ENCODE peak calls at places on chromosome 6, in eight cellular contexts. One of them, this sample, is unnamed.

GRCh38 chr6:144547409-144547808 is 262.3 kb downstream of the UTRN start:
- DNase-seq in A673: no peak
- DNase-seq in lower leg skin: no peak
- DNase-seq in A549: no peak
- DNase-seq in fibroblast of mammary gland: peak
- DNase-seq in BJ: no peak
- DNase-seq in AG10803: peak
- DNase-seq in upper lobe of right lung: no peak
- DNase-seq in this sample: no peak

GRCh38 chr6:156980515-156980914 is 203.3 kb downstream of the ARID1B start:
- DNase-seq in A673: no peak
- DNase-seq in lower leg skin: no peak
- DNase-seq in A549: no peak
- DNase-seq in fibroblast of mammary gland: no peak
- DNase-seq in BJ: no peak
- DNase-seq in AG10803: no peak
- DNase-seq in upper lobe of right lung: no peak
- DNase-seq in this sample: no peak

GRCh38 chr6:2230659-2231277 is 14.6 kb downstream of the GMDS start:
- DNase-seq in A673: no peak
- DNase-seq in lower leg skin: no peak
- DNase-seq in A549: no peak
- DNase-seq in fibroblast of mammary gland: no peak
- DNase-seq in BJ: no peak
- DNase-seq in AG10803: no peak
- DNase-seq in upper lobe of right lung: no peak
- DNase-seq in this sample: no peak

GRCh38 chr6:108168501-108168979 is 2.7 kb downstream of the NR2E1 start:
- DNase-seq in A673: no peak
- DNase-seq in lower leg skin: no peak
- DNase-seq in A549: no peak
- DNase-seq in fibroblast of mammary gland: peak
- DNase-seq in BJ: no peak
- DNase-seq in AG10803: peak
- DNase-seq in upper lobe of right lung: peak
- DNase-seq in this sample: no peak

GRCh38 chr6:85124472-85125428 is 325.1 kb upstream of the NT5E start:
- DNase-seq in A673: peak
- DNase-seq in lower leg skin: no peak
- DNase-seq in A549: peak
- DNase-seq in fibroblast of mammary gland: peak
- DNase-seq in BJ: no peak
- DNase-seq in AG10803: peak
- DNase-seq in upper lobe of right lung: no peak
- DNase-seq in this sample: no peak

GRCh38 chr6:113585246-113585645 is 271.9 kb upstream of the MARCKS start:
- DNase-seq in A673: no peak
- DNase-seq in lower leg skin: no peak
- DNase-seq in A549: no peak
- DNase-seq in fibroblast of mammary gland: peak
- DNase-seq in BJ: no peak
- DNase-seq in AG10803: no peak
- DNase-seq in upper lobe of right lung: no peak
- DNase-seq in this sample: no peak

GRCh38 chr6:1321715-1322114 is 9.8 kb downstream of the FOXQ1 start:
- DNase-seq in A673: peak
- DNase-seq in lower leg skin: no peak
- DNase-seq in A549: no peak
- DNase-seq in fibroblast of mammary gland: peak
- DNase-seq in BJ: peak
- DNase-seq in AG10803: peak
- DNase-seq in upper lobe of right lung: no peak
- DNase-seq in this sample: peak

GRCh38 chr6:84645563-84646266 is 118.7 kb downstream of the TBX18 start:
- DNase-seq in A673: no peak
- DNase-seq in lower leg skin: no peak
- DNase-seq in A549: no peak
- DNase-seq in fibroblast of mammary gland: peak
- DNase-seq in BJ: peak
- DNase-seq in AG10803: peak
- DNase-seq in upper lobe of right lung: no peak
- DNase-seq in this sample: no peak

GRCh38 chr6:64012351-64013060 is 376.9 kb downstream of the PHF3 start:
- DNase-seq in A673: peak
- DNase-seq in lower leg skin: no peak
- DNase-seq in A549: peak
- DNase-seq in fibroblast of mammary gland: peak
- DNase-seq in BJ: no peak
- DNase-seq in AG10803: peak
- DNase-seq in upper lobe of right lung: no peak
- DNase-seq in this sample: no peak

GRCh38 chr6:107849325-107849724 is 25.2 kb upstream of the SCML4 start:
- DNase-seq in A673: no peak
- DNase-seq in lower leg skin: no peak
- DNase-seq in A549: no peak
- DNase-seq in fibroblast of mammary gland: no peak
- DNase-seq in BJ: no peak
- DNase-seq in AG10803: no peak
- DNase-seq in upper lobe of right lung: no peak
- DNase-seq in this sample: no peak

GRCh38 chr6:43229803-43230239 is 540 bp upstream of the DNPH1 start:
- DNase-seq in A673: no peak
- DNase-seq in lower leg skin: no peak
- DNase-seq in A549: no peak
- DNase-seq in fibroblast of mammary gland: no peak
- DNase-seq in BJ: no peak
- DNase-seq in AG10803: no peak
- DNase-seq in upper lobe of right lung: no peak
- DNase-seq in this sample: no peak

GRCh38 chr6:104705095-104705707 is 154.5 kb downstream of the HACE1 start:
- DNase-seq in A673: peak
- DNase-seq in lower leg skin: no peak
- DNase-seq in A549: no peak
- DNase-seq in fibroblast of mammary gland: peak
- DNase-seq in BJ: no peak
- DNase-seq in AG10803: peak
- DNase-seq in upper lobe of right lung: no peak
- DNase-seq in this sample: no peak

GRCh38 chr6:127516676-127517273 is 2.4 kb downstream of the MTCL3 start:
- DNase-seq in A673: peak
- DNase-seq in lower leg skin: no peak
- DNase-seq in A549: peak
- DNase-seq in fibroblast of mammary gland: peak
- DNase-seq in BJ: no peak
- DNase-seq in AG10803: no peak
- DNase-seq in upper lobe of right lung: peak
- DNase-seq in this sample: no peak
- TF ChIP-seq CTCF in A673: peak
- TF ChIP-seq CTCF in lower leg skin: no peak
- TF ChIP-seq CTCF in A549: peak
- TF ChIP-seq CTCF in fibroblast of mammary gland: peak
- TF ChIP-seq CTCF in BJ: peak
- TF ChIP-seq CTCF in AG10803: peak
- TF ChIP-seq CTCF in upper lobe of right lung: peak
- TF ChIP-seq CTCF in this sample: peak

GRCh38 chr6:36547646-36548400 is 544 bp upstream of the STK38 start:
- DNase-seq in A673: no peak
- DNase-seq in lower leg skin: no peak
- DNase-seq in A549: no peak
- DNase-seq in fibroblast of mammary gland: no peak
- DNase-seq in BJ: no peak
- DNase-seq in AG10803: no peak
- DNase-seq in upper lobe of right lung: no peak
- DNase-seq in this sample: no peak

GRCh38 chr6:36546664-36546957 is 668 bp downstream of the STK38 start:
- DNase-seq in A673: peak
- DNase-seq in lower leg skin: no peak
- DNase-seq in A549: no peak
- DNase-seq in fibroblast of mammary gland: no peak
- DNase-seq in BJ: no peak
- DNase-seq in AG10803: no peak
- DNase-seq in upper lobe of right lung: no peak
- DNase-seq in this sample: no peak

GRCh38 chr6:36548401-36548743 is 1.1 kb upstream of the STK38 start:
- DNase-seq in A673: no peak
- DNase-seq in lower leg skin: no peak
- DNase-seq in A549: no peak
- DNase-seq in fibroblast of mammary gland: no peak
- DNase-seq in BJ: no peak
- DNase-seq in AG10803: no peak
- DNase-seq in upper lobe of right lung: no peak
- DNase-seq in this sample: no peak

GRCh38 chr6:36545767-36546663 is 1.3 kb downstream of the STK38 start:
- DNase-seq in A673: peak
- DNase-seq in lower leg skin: no peak
- DNase-seq in A549: no peak
- DNase-seq in fibroblast of mammary gland: peak
- DNase-seq in BJ: no peak
- DNase-seq in AG10803: peak
- DNase-seq in upper lobe of right lung: no peak
- DNase-seq in this sample: no peak

DNA sequence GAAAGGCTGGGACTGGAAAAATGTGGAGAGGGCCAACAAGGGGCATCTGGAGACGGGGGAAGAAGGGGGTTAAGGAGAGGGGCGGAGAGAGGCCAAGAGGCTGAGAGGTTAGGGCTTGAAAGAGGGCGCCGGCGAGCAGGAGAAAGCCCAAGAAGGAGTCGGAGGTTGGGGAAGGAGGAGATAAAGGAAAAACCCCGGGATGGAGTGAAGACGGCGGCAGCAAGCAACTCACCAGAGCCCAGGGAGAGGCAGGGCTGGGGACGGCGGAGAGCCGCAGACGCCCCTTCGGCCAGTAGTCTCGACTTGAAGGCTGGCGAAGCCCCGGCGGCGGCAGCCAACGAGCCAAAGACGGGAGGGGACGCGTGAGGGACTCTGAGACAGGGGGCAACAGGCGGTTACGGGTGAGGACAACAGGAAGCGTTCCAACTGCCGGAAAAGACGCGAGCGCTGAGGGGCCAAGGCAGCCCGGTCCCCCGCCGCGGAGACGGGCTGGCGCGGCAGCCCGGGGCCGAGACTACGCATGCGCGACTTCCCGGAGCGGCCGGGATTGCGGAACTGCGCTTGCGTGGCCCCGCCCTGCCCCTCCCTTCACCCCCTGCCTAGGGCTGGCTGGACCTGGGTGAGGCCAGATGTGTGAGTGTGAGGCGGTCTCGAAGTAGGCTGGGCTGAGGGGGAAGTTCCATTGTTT is at the start of gene STK38:
- DNase-seq in A673: peak
- DNase-seq in lower leg skin: peak
- DNase-seq in A549: peak
- DNase-seq in fibroblast of mammary gland: peak
- DNase-seq in BJ: peak
- DNase-seq in AG10803: peak
- DNase-seq in upper lobe of right lung: peak
- DNase-seq in this sample: peak
- TF ChIP-seq CTCF in A673: peak
- TF ChIP-seq CTCF in lower leg skin: no peak
- TF ChIP-seq CTCF in A549: peak
- TF ChIP-seq CTCF in fibroblast of mammary gland: peak
- TF ChIP-seq CTCF in BJ: peak
- TF ChIP-seq CTCF in AG10803: peak
- TF ChIP-seq CTCF in upper lobe of right lung: no peak
- TF ChIP-seq CTCF in this sample: peak

GRCh38 chr6:39300739-39301138 is 13.5 kb downstream of the KCNK17 start:
- DNase-seq in A673: no peak
- DNase-seq in lower leg skin: no peak
- DNase-seq in A549: no peak
- DNase-seq in fibroblast of mammary gland: no peak
- DNase-seq in BJ: no peak
- DNase-seq in AG10803: no peak
- DNase-seq in upper lobe of right lung: no peak
- DNase-seq in this sample: no peak

GRCh38 chr6:39303425-39304153 is 10.6 kb downstream of the KCNK17 start:
- DNase-seq in A673: no peak
- DNase-seq in lower leg skin: no peak
- DNase-seq in A549: no peak
- DNase-seq in fibroblast of mammary gland: no peak
- DNase-seq in BJ: no peak
- DNase-seq in AG10803: no peak
- DNase-seq in upper lobe of right lung: no peak
- DNase-seq in this sample: no peak

GRCh38 chr6:39302011-39302410 is 12.2 kb downstream of the KCNK17 start:
- DNase-seq in A673: no peak
- DNase-seq in lower leg skin: no peak
- DNase-seq in A549: no peak
- DNase-seq in fibroblast of mammary gland: no peak
- DNase-seq in BJ: no peak
- DNase-seq in AG10803: no peak
- DNase-seq in upper lobe of right lung: no peak
- DNase-seq in this sample: no peak

GRCh38 chr6:39302669-39303424 is 11.4 kb downstream of the KCNK17 start:
- DNase-seq in A673: peak
- DNase-seq in lower leg skin: peak
- DNase-seq in A549: peak
- DNase-seq in fibroblast of mammary gland: peak
- DNase-seq in BJ: no peak
- DNase-seq in AG10803: peak
- DNase-seq in upper lobe of right lung: peak
- DNase-seq in this sample: no peak

DNA sequence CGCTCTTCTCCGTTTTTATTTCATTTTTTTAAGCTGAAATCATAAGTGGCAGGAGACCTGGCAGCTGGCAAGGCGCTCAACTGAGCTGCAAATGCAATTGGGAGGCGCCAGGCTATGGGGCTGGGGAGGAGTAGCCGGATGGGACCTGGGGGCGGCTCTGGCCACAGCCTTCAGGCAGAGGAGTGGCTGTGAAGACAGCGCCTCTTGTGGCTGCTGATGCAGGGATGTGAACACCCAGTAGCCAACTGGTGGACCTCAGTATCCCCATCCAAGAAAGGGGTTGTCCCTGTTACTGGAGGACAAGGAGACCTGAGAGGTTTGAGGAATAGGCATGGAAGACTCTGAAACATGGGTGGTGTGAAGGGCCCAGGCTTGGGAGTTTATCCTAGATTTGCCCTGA is 12.6 kb downstream of the KCNK17 start:
- DNase-seq in A673: peak
- DNase-seq in lower leg skin: no peak
- DNase-seq in A549: peak
- DNase-seq in fibroblast of mammary gland: no peak
- DNase-seq in BJ: no peak
- DNase-seq in AG10803: no peak
- DNase-seq in upper lobe of right lung: no peak
- DNase-seq in this sample: no peak
- TF ChIP-seq CTCF in A673: peak
- TF ChIP-seq CTCF in lower leg skin: no peak
- TF ChIP-seq CTCF in A549: no peak
- TF ChIP-seq CTCF in fibroblast of mammary gland: peak
- TF ChIP-seq CTCF in BJ: peak
- TF ChIP-seq CTCF in AG10803: peak
- TF ChIP-seq CTCF in upper lobe of right lung: no peak
- TF ChIP-seq CTCF in this sample: peak

DNA sequence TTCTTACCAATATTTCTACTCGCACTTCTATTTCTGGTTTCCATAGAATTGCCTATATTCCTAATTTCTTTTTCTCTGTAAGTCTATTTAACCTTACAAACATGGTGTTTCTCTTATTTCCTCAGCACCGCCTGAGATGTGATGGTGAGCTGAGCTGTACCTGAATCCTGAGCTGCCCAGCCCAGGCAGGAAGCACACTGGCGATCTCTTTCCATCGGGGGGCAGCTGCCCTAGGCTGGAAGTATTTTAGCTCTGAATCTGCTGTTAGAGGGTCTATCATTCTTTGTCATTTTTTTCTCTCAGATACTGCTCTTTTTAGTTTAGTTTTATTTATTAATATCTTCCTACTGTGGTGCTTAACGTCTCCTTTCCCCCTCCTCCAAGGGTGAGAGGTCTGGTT is 173.4 kb upstream of the SLC35B3 start:
- DNase-seq in A673: no peak
- DNase-seq in lower leg skin: no peak
- DNase-seq in A549: no peak
- DNase-seq in fibroblast of mammary gland: no peak
- DNase-seq in BJ: no peak
- DNase-seq in AG10803: no peak
- DNase-seq in upper lobe of right lung: no peak
- DNase-seq in this sample: no peak
- TF ChIP-seq CTCF in A673: no peak
- TF ChIP-seq CTCF in lower leg skin: no peak
- TF ChIP-seq CTCF in A549: no peak
- TF ChIP-seq CTCF in fibroblast of mammary gland: no peak
- TF ChIP-seq CTCF in BJ: no peak
- TF ChIP-seq CTCF in AG10803: no peak
- TF ChIP-seq CTCF in upper lobe of right lung: no peak
- TF ChIP-seq CTCF in this sample: no peak

This sample was measured in AG09319.